ENCODE peak calls at places on chromosomes 12 and 14, in five cellular contexts. H is mesothelial cell of epicardium, L is upper lobe of right lung, Z is HepG2, X is K562. R is an unnamed sample.

GRCh38 chr12:46303039-46303666 is 34.3 kb upstream of the SLC38A1 start:
- DNase-seq in X (peak), L (no peak), Z (peak), H (no peak), R (no peak)

GRCh38 chr14:64960762-64961276 is 11.3 kb downstream of the RAB15 start:
- DNase-seq in L (peak), H (no peak), X (no peak), Z (no peak), R (no peak)

GRCh38 chr14:89422181-89422951 is 5.3 kb upstream of the FOXN3 start:
- DNase-seq in Z (no peak), X (no peak), L (no peak), H (no peak), R (no peak)

GRCh38 chr12:54259194-54260011 is 20.5 kb downstream of the CBX5 start:
- DNase-seq in H (peak), X (peak), Z (no peak), L (peak), R (peak)

GRCh38 chr12:13223176-13223806 is 26.8 kb downstream of the EMP1 start:
- DNase-seq in X (no peak), H (no peak), L (no peak), Z (peak), R (no peak)

GRCh38 chr14:67186789-67187188 is 2.5 kb upstream of the GARIN2 start:
- DNase-seq in X (no peak), Z (no peak), H (no peak), L (no peak), R (no peak)

GRCh38 chr12:113136990-113137511 is 1.5 kb upstream of the RASAL1 start:
- DNase-seq in X (no peak), L (no peak), H (no peak), Z (no peak), R (no peak)

GRCh38 chr12:121956041-121956341 is 37.6 kb downstream of the CFAP251 start:
- DNase-seq in Z (no peak), L (no peak), H (no peak), X (no peak), R (no peak)

GRCh38 chr14:20469890-20470858 is 968 bp downstream of the PNP start:
- DNase-seq in L (no peak), H (no peak), X (peak), Z (peak), R (no peak)

GRCh38 chr12:75982974-75983660 is 48.5 kb downstream of the PHLDA1 start:
- DNase-seq in L (no peak), Z (no peak), X (no peak), H (no peak), R (no peak)

GRCh38 chr14:52063107-52063506 is 5.8 kb downstream of the NID2 start:
- DNase-seq in H (peak), X (no peak), Z (no peak), L (no peak), R (no peak)

GRCh38 chr14:75886661-75887348 is 95.0 kb downstream of the TGFB3 start:
- DNase-seq in Z (no peak), L (no peak), X (no peak), H (no peak), R (no peak)

GRCh38 chr14:68295316-68295816 is 475.8 kb downstream of the RAD51B start:
- DNase-seq in Z (peak), H (no peak), L (no peak), X (peak), R (no peak)

GRCh38 chr12:1842183-1842904 is 22.0 kb downstream of the LRTM2 start:
- DNase-seq in H (no peak), L (peak), Z (no peak), X (no peak), R (no peak)

DNA sequence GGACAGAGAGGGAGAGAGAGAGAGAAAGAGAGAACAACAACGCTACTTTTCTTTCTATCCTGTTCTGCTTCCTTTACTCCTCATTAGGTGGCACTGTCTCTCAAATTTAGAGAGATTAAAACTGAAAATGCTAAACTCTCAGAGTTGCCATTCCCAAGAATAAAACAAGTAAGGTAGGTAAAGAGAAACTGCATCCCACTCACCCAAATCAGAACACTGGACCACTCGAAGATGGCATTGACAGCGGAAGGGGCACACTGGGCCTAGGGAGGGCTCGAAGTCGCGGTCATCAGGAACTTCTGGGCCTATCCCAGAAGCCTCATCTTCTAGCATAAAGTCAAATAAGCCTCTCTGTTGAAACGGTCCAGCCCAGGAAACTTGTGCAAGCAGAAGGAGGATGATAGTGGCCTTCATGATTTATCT is 4.5 kb downstream of the DCN start:
- DNase-seq in X (no peak), H (no peak), Z (peak), L (no peak), R (no peak)
- TF ChIP-seq CTCF in X (peak), H (peak), Z (peak), L (peak), R (peak)

DNA sequence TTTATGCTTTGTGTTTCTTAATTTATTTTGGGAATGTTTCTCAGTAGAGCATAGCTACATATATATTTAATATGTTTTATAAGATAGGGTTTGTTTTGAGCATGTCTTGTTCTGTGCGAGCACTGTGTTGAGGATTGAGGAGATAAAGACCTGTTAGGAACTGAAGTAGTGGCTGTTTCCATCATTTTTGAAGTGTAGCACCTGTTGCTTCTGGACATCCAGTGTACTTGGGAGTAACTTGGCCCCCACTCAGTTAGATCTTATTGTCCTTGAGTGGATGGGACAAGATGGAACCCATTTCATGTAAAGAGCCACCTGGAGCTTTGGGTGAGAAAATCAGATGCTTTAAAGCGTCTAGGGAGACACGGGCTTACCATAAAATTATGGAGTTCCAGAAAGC is 8.7 kb downstream of the PPP2R5C start:
- DNase-seq in H (no peak), X (no peak), L (no peak), Z (no peak), R (no peak)
- TF ChIP-seq CTCF in H (no peak), X (no peak), L (no peak), Z (no peak), R (no peak)

DNA sequence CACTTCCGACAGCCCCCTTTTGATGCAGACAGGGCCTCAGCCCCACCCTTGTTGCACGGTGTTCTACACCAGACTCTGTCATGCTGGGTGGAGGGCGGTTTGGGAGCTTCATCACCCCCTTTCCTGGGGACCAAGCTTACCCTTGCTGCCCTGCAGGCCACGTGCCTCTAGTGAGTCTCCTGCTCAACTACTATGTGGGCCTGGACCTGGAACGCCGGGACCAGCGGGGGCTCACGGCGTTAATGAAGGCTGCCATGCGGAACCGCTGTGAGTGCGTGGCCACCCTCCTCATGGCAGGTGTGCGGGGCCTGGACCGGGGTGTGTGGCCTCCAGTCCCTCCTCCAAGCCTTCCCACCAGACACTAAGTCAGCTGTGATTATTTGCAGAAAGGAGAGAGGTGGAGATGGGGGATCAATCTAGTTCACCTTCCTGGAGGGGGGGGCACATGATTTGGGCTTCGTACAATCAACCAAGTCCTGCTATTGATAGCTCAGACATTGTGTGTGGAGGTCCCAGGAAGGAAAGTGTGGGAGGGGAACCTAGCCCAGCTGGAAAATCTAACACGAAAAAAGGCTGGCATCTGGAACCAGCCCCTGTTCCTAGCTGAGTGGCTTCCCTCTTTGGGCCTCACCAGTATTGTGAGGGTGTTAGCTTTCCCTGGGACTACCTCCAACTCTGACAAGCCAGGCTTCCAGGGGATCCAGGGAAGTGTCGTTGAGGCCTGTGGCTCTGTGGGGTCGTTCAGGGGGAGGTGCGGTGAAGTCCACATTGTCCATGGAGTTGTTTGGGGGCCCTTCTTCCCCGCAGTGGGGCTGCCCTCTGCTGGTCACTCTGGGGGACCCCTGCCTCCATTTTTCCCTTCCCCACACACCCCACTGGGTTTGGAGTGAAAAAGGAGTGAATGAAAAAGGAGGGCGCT is 1.6 kb downstream of the ANKRD33 start:
- DNase-seq in L (peak), X (no peak), H (no peak), Z (no peak), R (no peak)
- TF ChIP-seq CTCF in L (peak), X (peak), H (no peak), Z (peak), R (peak)

GRCh38 chr14:62304172-62304571 is 542.0 kb downstream of the SNAPC1 start:
- DNase-seq in H (no peak), L (no peak), X (no peak), Z (peak), R (no peak)

GRCh38 chr14:62308927-62309326 is 546.7 kb downstream of the SNAPC1 start:
- DNase-seq in L (no peak), X (no peak), Z (no peak), H (no peak), R (no peak)

GRCh38 chr14:62303437-62303836 is 541.2 kb downstream of the SNAPC1 start:
- DNase-seq in Z (no peak), X (no peak), L (no peak), H (no peak), R (no peak)

GRCh38 chr14:62308316-62308715 is 546.1 kb downstream of the SNAPC1 start:
- DNase-seq in Z (no peak), X (no peak), H (no peak), L (no peak), R (no peak)

GRCh38 chr14:62307844-62308243 is 545.6 kb downstream of the SNAPC1 start:
- DNase-seq in H (no peak), Z (no peak), L (no peak), X (no peak), R (no peak)
- TF ChIP-seq CTCF in H (no peak), Z (no peak), L (no peak), X (no peak), R (no peak)

DNA sequence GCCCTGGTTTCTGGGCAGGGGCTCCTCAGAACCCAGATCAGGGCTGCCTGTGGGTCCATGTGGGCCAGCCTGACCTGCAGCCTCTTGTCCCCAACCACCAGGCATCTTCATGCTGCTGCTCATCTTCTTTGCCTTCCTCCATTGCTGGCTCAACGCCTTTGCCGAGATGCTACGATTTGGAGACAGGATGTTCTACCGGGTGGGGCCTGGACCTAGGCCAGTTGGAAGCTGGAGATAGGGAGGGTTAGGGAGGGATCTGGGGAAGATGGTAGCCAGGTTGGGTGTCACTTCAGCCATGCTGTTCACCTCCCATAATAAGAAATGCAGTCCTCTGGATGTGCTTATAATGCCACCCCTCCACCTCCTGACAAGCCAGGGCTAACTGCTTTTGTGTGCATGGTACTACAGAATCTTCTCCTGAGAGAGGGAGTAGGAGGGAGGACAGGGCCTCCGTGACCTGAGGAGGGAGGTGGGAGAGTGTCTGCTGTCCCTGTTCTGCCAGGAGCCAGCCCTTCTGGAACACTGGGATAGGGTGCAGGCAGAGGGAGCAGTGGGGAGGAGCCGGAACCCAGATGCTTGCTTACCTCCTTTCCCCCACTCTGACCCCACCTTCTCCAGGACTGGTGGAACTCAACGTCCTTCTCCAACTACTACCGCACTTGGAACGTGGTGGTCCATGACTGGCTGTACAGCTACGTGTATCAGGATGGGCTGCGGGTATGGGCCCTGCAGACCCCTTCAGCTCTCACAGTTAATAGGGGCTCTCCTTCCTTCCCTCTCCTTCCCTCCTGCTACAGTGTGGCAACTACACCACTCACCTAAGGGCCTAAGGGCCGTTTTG is 17.6 kb downstream of the SOAT2 start:
- DNase-seq in Z (no peak), L (no peak), H (no peak), X (peak), R (no peak)
- TF ChIP-seq CTCF in Z (no peak), L (no peak), H (no peak), X (no peak), R (no peak)

GRCh38 chr12:109680521-109681030 is 33.0 kb upstream of the FAM222A start:
- DNase-seq in Z (peak), H (no peak), X (no peak), L (no peak), R (no peak)

GRCh38 chr12:109679716-109680520 is 33.7 kb upstream of the FAM222A start:
- DNase-seq in H (no peak), L (no peak), X (no peak), Z (no peak), R (no peak)

GRCh38 chr12:109682708-109683060 is 30.9 kb upstream of the FAM222A start:
- DNase-seq in X (no peak), H (no peak), Z (no peak), L (no peak), R (no peak)

GRCh38 chr12:109683316-109683715 is 30.3 kb upstream of the FAM222A start:
- DNase-seq in Z (no peak), L (no peak), H (no peak), X (no peak), R (no peak)

GRCh38 chr12:109681986-109682707 is 31.5 kb upstream of the FAM222A start:
- DNase-seq in X (no peak), L (no peak), H (no peak), Z (no peak), R (no peak)
- TF ChIP-seq CTCF in X (no peak), L (no peak), H (no peak), Z (no peak), R (no peak)

DNA sequence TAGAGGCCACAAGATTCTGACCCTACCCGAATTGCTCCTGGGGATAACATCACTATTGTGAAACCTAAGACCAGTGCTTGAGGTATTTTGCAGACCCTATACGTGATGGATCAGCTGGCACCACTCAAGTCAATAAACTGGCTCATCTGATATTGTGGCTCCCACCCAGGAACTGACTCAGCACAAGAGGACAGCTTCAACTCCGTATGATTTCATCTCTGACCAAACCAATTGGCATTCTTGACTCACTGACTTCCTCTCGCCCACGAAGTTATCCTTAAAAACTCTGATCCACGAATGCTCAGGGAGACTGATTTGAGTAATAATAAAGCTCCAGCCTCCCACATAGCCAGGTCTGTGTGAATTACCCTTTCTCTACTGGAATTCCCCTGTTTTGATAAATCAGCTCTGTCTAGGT is 1036.1 kb upstream of the TMEM132C start:
- DNase-seq in Z (no peak), H (no peak), X (no peak), L (no peak), R (no peak)
- TF ChIP-seq CTCF in Z (no peak), H (no peak), X (no peak), L (no peak), R (no peak)